ENCODE peak calls at places on chromosome 6, in eight cellular contexts. C, L, B, Y, G, A, K and V are unnamed samples.

GRCh38 chr6:38420207-38420606 is 219.5 kb downstream of the BTBD9 start:
- DNase-seq in C (no peak), L (no peak), B (no peak), Y (no peak), G (no peak), A (no peak), K (no peak), V (no peak)

GRCh38 chr6:30264731-30265130 is 51.5 kb upstream of the TRIM26 start:
- DNase-seq in C (no peak), L (no peak), B (no peak), Y (peak), G (no peak), A (no peak), K (no peak), V (no peak)

GRCh38 chr6:117298941-117299340 is 33.6 kb downstream of the VGLL2 start:
- DNase-seq in C (no peak), L (no peak), B (no peak), Y (no peak), G (no peak), A (no peak), K (no peak), V (no peak)

GRCh38 chr6:32371204-32371603 is 499 bp downstream of the TSBP1 start:
- DNase-seq in C (no peak), L (no peak), B (no peak), Y (no peak), G (no peak), A (no peak), K (no peak), V (no peak)

GRCh38 chr6:42017021-42017643 is 33.2 kb upstream of the TAF8 start:
- DNase-seq in C (no peak), L (no peak), B (no peak), Y (peak), G (no peak), A (no peak), K (no peak), V (no peak)

GRCh38 chr6:108844135-108844534 is 4.1 kb upstream of the ARMC2 start:
- DNase-seq in C (no peak), L (no peak), B (no peak), Y (no peak), G (no peak), A (no peak), K (no peak), V (no peak)

GRCh38 chr6:136309729-136310311 is 20.2 kb upstream of the BCLAF1 start:
- DNase-seq in C (no peak), L (no peak), B (no peak), Y (no peak), G (no peak), A (no peak), K (no peak), V (no peak)

GRCh38 chr6:97850458-97851218 is 567.6 kb upstream of the MMS22L start:
- DNase-seq in C (no peak), L (peak), B (no peak), Y (no peak), G (no peak), A (no peak), K (no peak), V (no peak)

GRCh38 chr6:137874204-137875001 is 7.3 kb downstream of the TNFAIP3 start:
- DNase-seq in C (no peak), L (no peak), B (no peak), Y (no peak), G (no peak), A (no peak), K (no peak), V (no peak)

GRCh38 chr6:36840471-36841461 is 1.5 kb upstream of the CPNE5 start:
- DNase-seq in C (peak), L (no peak), B (peak), Y (no peak), G (no peak), A (no peak), K (no peak), V (no peak)

GRCh38 chr6:112251170-112251945 is 3.0 kb downstream of the LAMA4 start:
- DNase-seq in C (no peak), L (no peak), B (no peak), Y (no peak), G (no peak), A (no peak), K (no peak), V (no peak)

GRCh38 chr6:1029196-1029595 is 282.7 kb upstream of the FOXQ1 start:
- DNase-seq in C (no peak), L (no peak), B (no peak), Y (no peak), G (no peak), A (no peak), K (no peak), V (no peak)

GRCh38 chr6:13830803-13831202 is 16.4 kb upstream of the MCUR1 start:
- DNase-seq in C (no peak), L (no peak), B (no peak), Y (no peak), G (no peak), A (no peak), K (no peak), V (no peak)

GRCh38 chr6:43990627-43991619 is 136.3 kb downstream of the MRPL14 start:
- DNase-seq in C (no peak), L (no peak), B (peak), Y (no peak), G (no peak), A (no peak), K (no peak), V (no peak)

GRCh38 chr6:130046711-130047439 is 28.5 kb downstream of the L3MBTL3 start:
- DNase-seq in C (no peak), L (no peak), B (no peak), Y (no peak), G (no peak), A (no peak), K (no peak), V (no peak)

GRCh38 chr6:97867177-97867576 is 584.2 kb upstream of the MMS22L start:
- DNase-seq in C (no peak), L (no peak), B (no peak), Y (no peak), G (no peak), A (no peak), K (no peak), V (no peak)

GRCh38 chr6:5667737-5668136 is 339.0 kb downstream of the NRN1 start:
- DNase-seq in C (no peak), L (no peak), B (no peak), Y (no peak), G (no peak), A (no peak), K (no peak), V (no peak)

GRCh38 chr6:148329568-148330299 is 12.9 kb upstream of the SASH1 start:
- DNase-seq in C (no peak), L (no peak), B (no peak), Y (no peak), G (no peak), A (no peak), K (no peak), V (no peak)

GRCh38 chr6:131728296-131728939 is 17.6 kb upstream of the CTAGE9 start:
- DNase-seq in C (no peak), L (no peak), B (no peak), Y (no peak), G (no peak), A (no peak), K (no peak), V (no peak)

GRCh38 chr6:11974089-11974488 is 38.0 kb upstream of the HIVEP1 start:
- DNase-seq in C (no peak), L (no peak), B (no peak), Y (no peak), G (no peak), A (no peak), K (no peak), V (no peak)

GRCh38 chr6:111482236-111482958 is 621 bp downstream of the REV3L start:
- DNase-seq in C (peak), L (peak), B (peak), Y (no peak), G (peak), A (peak), K (peak), V (no peak)

GRCh38 chr6:133645000-133645619 is 243.8 kb upstream of the TCF21 start:
- DNase-seq in C (no peak), L (no peak), B (no peak), Y (no peak), G (no peak), A (no peak), K (no peak), V (peak)

GRCh38 chr6:160238786-160239751 is 19.6 kb downstream of the SLC22A2 start:
- DNase-seq in C (no peak), L (no peak), B (no peak), Y (no peak), G (no peak), A (no peak), K (no peak), V (no peak)

GRCh38 chr6:18477301-18477941 is 90.3 kb downstream of the RNF144B start:
- DNase-seq in C (no peak), L (peak), B (no peak), Y (no peak), G (no peak), A (no peak), K (no peak), V (no peak)

GRCh38 chr6:158008894-158009891 is 27.5 kb downstream of the SYNJ2 start:
- DNase-seq in C (peak), L (no peak), B (no peak), Y (peak), G (peak), A (peak), K (peak), V (no peak)

GRCh38 chr6:85078071-85078470 is 313.7 kb upstream of the TBX18 start:
- DNase-seq in C (no peak), L (no peak), B (no peak), Y (peak), G (no peak), A (no peak), K (no peak), V (peak)